ENCODE peak calls at places on chromosome 1, in nine cellular contexts. One of them, this sample, is unnamed.

GRCh38 chr1:17696417-17697301 is 58.5 kb upstream of the ACTL8 start:
- DNase-seq in stimulated activated CD4-positive, alpha-beta T cell treated with anti-CD3 and anti-CD28 coated beads, Interleukin-15, amount 100 ng/mL, for 1 hour: no peak
- DNase-seq in head of caudate nucleus: peak
- DNase-seq in epithelial cell of esophagus: peak
- DNase-seq in DMS153: no peak
- DNase-seq in AG08395: peak
- DNase-seq in DMS53: peak
- DNase-seq in gastrocnemius medialis: no peak
- DNase-seq in left lung: no peak
- DNase-seq in this sample: no peak

GRCh38 chr1:159076753-159077656 is at the start of gene AIM2:
- DNase-seq in head of caudate nucleus: no peak
- DNase-seq in DMS153: no peak
- DNase-seq in stimulated activated CD4-positive, alpha-beta T cell treated with anti-CD3 and anti-CD28 coated beads, Interleukin-15, amount 100 ng/mL, for 1 hour: peak
- DNase-seq in epithelial cell of esophagus: no peak
- DNase-seq in DMS53: no peak
- DNase-seq in AG08395: peak
- DNase-seq in gastrocnemius medialis: no peak
- DNase-seq in left lung: peak
- DNase-seq in this sample: no peak

GRCh38 chr1:62230724-62231123 is 36.1 kb downstream of the L1TD1 start:
- DNase-seq in DMS153: no peak
- DNase-seq in stimulated activated CD4-positive, alpha-beta T cell treated with anti-CD3 and anti-CD28 coated beads, Interleukin-15, amount 100 ng/mL, for 1 hour: no peak
- DNase-seq in epithelial cell of esophagus: peak
- DNase-seq in head of caudate nucleus: peak
- DNase-seq in gastrocnemius medialis: no peak
- DNase-seq in left lung: no peak
- DNase-seq in DMS53: peak
- DNase-seq in AG08395: peak
- DNase-seq in this sample: no peak

GRCh38 chr1:16903054-16903453 is 7.3 kb downstream of the RNU1-2 start:
- DNase-seq in DMS53: peak
- DNase-seq in left lung: no peak
- DNase-seq in stimulated activated CD4-positive, alpha-beta T cell treated with anti-CD3 and anti-CD28 coated beads, Interleukin-15, amount 100 ng/mL, for 1 hour: no peak
- DNase-seq in DMS153: no peak
- DNase-seq in epithelial cell of esophagus: peak
- DNase-seq in head of caudate nucleus: no peak
- DNase-seq in gastrocnemius medialis: no peak
- DNase-seq in AG08395: peak
- DNase-seq in this sample: no peak

GRCh38 chr1:16905112-16905855 is 9.5 kb downstream of the RNU1-2 start:
- DNase-seq in left lung: peak
- DNase-seq in DMS53: peak
- DNase-seq in gastrocnemius medialis: peak
- DNase-seq in epithelial cell of esophagus: no peak
- DNase-seq in stimulated activated CD4-positive, alpha-beta T cell treated with anti-CD3 and anti-CD28 coated beads, Interleukin-15, amount 100 ng/mL, for 1 hour: no peak
- DNase-seq in head of caudate nucleus: no peak
- DNase-seq in AG08395: peak
- DNase-seq in DMS153: peak
- DNase-seq in this sample: peak

GRCh38 chr1:195768936-195769335 is 839.3 kb downstream of the KCNT2 start:
- DNase-seq in DMS53: no peak
- DNase-seq in gastrocnemius medialis: no peak
- DNase-seq in left lung: no peak
- DNase-seq in stimulated activated CD4-positive, alpha-beta T cell treated with anti-CD3 and anti-CD28 coated beads, Interleukin-15, amount 100 ng/mL, for 1 hour: no peak
- DNase-seq in head of caudate nucleus: no peak
- DNase-seq in DMS153: no peak
- DNase-seq in epithelial cell of esophagus: no peak
- DNase-seq in AG08395: peak
- DNase-seq in this sample: no peak

GRCh38 chr1:172427191-172427590 is 6.7 kb downstream of the C1orf105 start:
- DNase-seq in gastrocnemius medialis: no peak
- DNase-seq in AG08395: no peak
- DNase-seq in left lung: no peak
- DNase-seq in epithelial cell of esophagus: no peak
- DNase-seq in DMS53: no peak
- DNase-seq in DMS153: no peak
- DNase-seq in stimulated activated CD4-positive, alpha-beta T cell treated with anti-CD3 and anti-CD28 coated beads, Interleukin-15, amount 100 ng/mL, for 1 hour: no peak
- DNase-seq in head of caudate nucleus: no peak
- DNase-seq in this sample: no peak

GRCh38 chr1:203083463-203083921 is 2.3 kb downstream of the MYOG start:
- DNase-seq in DMS153: no peak
- DNase-seq in gastrocnemius medialis: no peak
- DNase-seq in AG08395: no peak
- DNase-seq in left lung: no peak
- DNase-seq in stimulated activated CD4-positive, alpha-beta T cell treated with anti-CD3 and anti-CD28 coated beads, Interleukin-15, amount 100 ng/mL, for 1 hour: no peak
- DNase-seq in epithelial cell of esophagus: no peak
- DNase-seq in head of caudate nucleus: no peak
- DNase-seq in DMS53: no peak
- DNase-seq in this sample: no peak

GRCh38 chr1:190193508-190193907 is 284.2 kb downstream of the BRINP3 start:
- DNase-seq in gastrocnemius medialis: no peak
- DNase-seq in AG08395: no peak
- DNase-seq in DMS53: no peak
- DNase-seq in DMS153: no peak
- DNase-seq in left lung: no peak
- DNase-seq in head of caudate nucleus: no peak
- DNase-seq in stimulated activated CD4-positive, alpha-beta T cell treated with anti-CD3 and anti-CD28 coated beads, Interleukin-15, amount 100 ng/mL, for 1 hour: no peak
- DNase-seq in epithelial cell of esophagus: no peak
- DNase-seq in this sample: no peak

GRCh38 chr1:94538243-94538827 is 3.2 kb downstream of the F3 start:
- DNase-seq in AG08395: no peak
- DNase-seq in DMS53: no peak
- DNase-seq in head of caudate nucleus: no peak
- DNase-seq in left lung: no peak
- DNase-seq in DMS153: no peak
- DNase-seq in epithelial cell of esophagus: no peak
- DNase-seq in gastrocnemius medialis: no peak
- DNase-seq in stimulated activated CD4-positive, alpha-beta T cell treated with anti-CD3 and anti-CD28 coated beads, Interleukin-15, amount 100 ng/mL, for 1 hour: no peak
- DNase-seq in this sample: no peak

GRCh38 chr1:228978486-228979324 is 243.4 kb downstream of the RHOU start:
- DNase-seq in gastrocnemius medialis: peak
- DNase-seq in epithelial cell of esophagus: no peak
- DNase-seq in DMS153: no peak
- DNase-seq in stimulated activated CD4-positive, alpha-beta T cell treated with anti-CD3 and anti-CD28 coated beads, Interleukin-15, amount 100 ng/mL, for 1 hour: no peak
- DNase-seq in left lung: no peak
- DNase-seq in DMS53: no peak
- DNase-seq in AG08395: peak
- DNase-seq in head of caudate nucleus: peak
- DNase-seq in this sample: no peak

GRCh38 chr1:17404820-17405219 is 32.8 kb downstream of the PADI6 start:
- DNase-seq in DMS53: no peak
- DNase-seq in head of caudate nucleus: no peak
- DNase-seq in left lung: no peak
- DNase-seq in DMS153: no peak
- DNase-seq in stimulated activated CD4-positive, alpha-beta T cell treated with anti-CD3 and anti-CD28 coated beads, Interleukin-15, amount 100 ng/mL, for 1 hour: no peak
- DNase-seq in epithelial cell of esophagus: no peak
- DNase-seq in gastrocnemius medialis: no peak
- DNase-seq in AG08395: no peak
- DNase-seq in this sample: no peak

GRCh38 chr1:68706639-68707317 is 209.9 kb upstream of the DEPDC1 start:
- DNase-seq in left lung: no peak
- DNase-seq in stimulated activated CD4-positive, alpha-beta T cell treated with anti-CD3 and anti-CD28 coated beads, Interleukin-15, amount 100 ng/mL, for 1 hour: no peak
- DNase-seq in epithelial cell of esophagus: no peak
- DNase-seq in DMS53: no peak
- DNase-seq in gastrocnemius medialis: no peak
- DNase-seq in AG08395: no peak
- DNase-seq in DMS153: no peak
- DNase-seq in head of caudate nucleus: no peak
- DNase-seq in this sample: no peak

GRCh38 chr1:150809651-150810050 is 1.6 kb upstream of the CTSK start:
- DNase-seq in head of caudate nucleus: no peak
- DNase-seq in DMS153: no peak
- DNase-seq in stimulated activated CD4-positive, alpha-beta T cell treated with anti-CD3 and anti-CD28 coated beads, Interleukin-15, amount 100 ng/mL, for 1 hour: no peak
- DNase-seq in gastrocnemius medialis: no peak
- DNase-seq in DMS53: no peak
- DNase-seq in left lung: no peak
- DNase-seq in epithelial cell of esophagus: peak
- DNase-seq in AG08395: peak
- DNase-seq in this sample: no peak

GRCh38 chr1:20640183-20640597 is 6.9 kb downstream of the PINK1 start:
- DNase-seq in left lung: no peak
- DNase-seq in head of caudate nucleus: peak
- DNase-seq in gastrocnemius medialis: no peak
- DNase-seq in stimulated activated CD4-positive, alpha-beta T cell treated with anti-CD3 and anti-CD28 coated beads, Interleukin-15, amount 100 ng/mL, for 1 hour: peak
- DNase-seq in AG08395: peak
- DNase-seq in DMS153: no peak
- DNase-seq in epithelial cell of esophagus: peak
- DNase-seq in DMS53: peak
- DNase-seq in this sample: peak

This sample was measured in D341Med.